ENCODE peak calls at places on chromosomes 2 and 18, in eight cellular contexts. One of them, this sample, is unnamed.
A peak's percentile ranks its signal among the peaks of the same experiment; 100 is the strongest.

GRCh38 chr2:74690571-74690970 is 36.5 kb downstream of the SEMA4F start:
- DNase-seq in NB4: peak; percentile 80
- DNase-seq in WTC11: no peak
- DNase-seq in A549: peak; percentile 70
- DNase-seq in HepG2: peak; percentile 64
- DNase-seq in endothelial cell of umbilical vein: peak; percentile 68
- DNase-seq in SK-N-SH: peak; percentile 68
- DNase-seq in K562: peak; percentile 27
- DNase-seq in this sample: peak; percentile 28

GRCh38 chr2:53989210-53989862 is 18.5 kb upstream of the PSME4 start:
- DNase-seq in NB4: no peak
- DNase-seq in WTC11: no peak
- DNase-seq in A549: no peak
- DNase-seq in HepG2: peak; percentile 68
- DNase-seq in endothelial cell of umbilical vein: no peak
- DNase-seq in SK-N-SH: no peak
- DNase-seq in K562: no peak
- DNase-seq in this sample: no peak

GRCh38 chr2:24515335-24515734 is 24.3 kb downstream of the NCOA1 start:
- DNase-seq in NB4: no peak
- DNase-seq in WTC11: no peak
- DNase-seq in A549: peak; percentile 31
- DNase-seq in HepG2: no peak
- DNase-seq in endothelial cell of umbilical vein: peak; percentile 12
- DNase-seq in SK-N-SH: no peak
- DNase-seq in K562: no peak
- DNase-seq in this sample: no peak

GRCh38 chr2:64401501-64401880 is 52.5 kb upstream of the LGALSL start:
- DNase-seq in NB4: no peak
- DNase-seq in WTC11: no peak
- DNase-seq in A549: no peak
- DNase-seq in HepG2: no peak
- DNase-seq in endothelial cell of umbilical vein: no peak
- DNase-seq in SK-N-SH: no peak
- DNase-seq in K562: no peak
- DNase-seq in this sample: no peak

GRCh38 chr18:75456277-75456676 is 28.8 kb upstream of the SMIM21 start:
- DNase-seq in NB4: no peak
- DNase-seq in WTC11: no peak
- DNase-seq in A549: no peak
- DNase-seq in HepG2: no peak
- DNase-seq in endothelial cell of umbilical vein: no peak
- DNase-seq in SK-N-SH: no peak
- DNase-seq in K562: no peak
- DNase-seq in this sample: no peak

GRCh38 chr18:44198296-44199284 is 482.1 kb upstream of the SETBP1 start:
- DNase-seq in NB4: no peak
- DNase-seq in WTC11: no peak
- DNase-seq in A549: no peak
- DNase-seq in HepG2: no peak
- DNase-seq in endothelial cell of umbilical vein: no peak
- DNase-seq in SK-N-SH: peak; percentile 0
- DNase-seq in K562: no peak
- DNase-seq in this sample: no peak

GRCh38 chr2:221671515-221671914 is 99.4 kb upstream of the EPHA4 start:
- DNase-seq in NB4: no peak
- DNase-seq in WTC11: no peak
- DNase-seq in A549: no peak
- DNase-seq in HepG2: no peak
- DNase-seq in endothelial cell of umbilical vein: no peak
- DNase-seq in SK-N-SH: no peak
- DNase-seq in K562: no peak
- DNase-seq in this sample: no peak

GRCh38 chr2:222483513-222484039 is 59.2 kb downstream of the SGPP2 start:
- DNase-seq in NB4: peak; percentile 38
- DNase-seq in WTC11: no peak
- DNase-seq in A549: no peak
- DNase-seq in HepG2: no peak
- DNase-seq in endothelial cell of umbilical vein: no peak
- DNase-seq in SK-N-SH: no peak
- DNase-seq in K562: no peak
- DNase-seq in this sample: no peak

GRCh38 chr2:230459213-230459612 is 43.2 kb downstream of the SP100 start:
- DNase-seq in NB4: peak; percentile 51
- DNase-seq in WTC11: no peak
- DNase-seq in A549: no peak
- DNase-seq in HepG2: no peak
- DNase-seq in endothelial cell of umbilical vein: no peak
- DNase-seq in SK-N-SH: no peak
- DNase-seq in K562: no peak
- DNase-seq in this sample: no peak

GRCh38 chr18:78305789-78306188 is 673.8 kb upstream of the SALL3 start:
- DNase-seq in NB4: no peak
- DNase-seq in WTC11: no peak
- DNase-seq in A549: no peak
- DNase-seq in HepG2: no peak
- DNase-seq in endothelial cell of umbilical vein: no peak
- DNase-seq in SK-N-SH: no peak
- DNase-seq in K562: no peak
- DNase-seq in this sample: no peak

GRCh38 chr2:9552491-9553178 is 3.0 kb downstream of the ADAM17 start:
- DNase-seq in NB4: peak; percentile 88
- DNase-seq in WTC11: no peak
- DNase-seq in A549: peak; percentile 78
- DNase-seq in HepG2: no peak
- DNase-seq in endothelial cell of umbilical vein: peak; percentile 78
- DNase-seq in SK-N-SH: no peak
- DNase-seq in K562: peak; percentile 44
- DNase-seq in this sample: no peak

GRCh38 chr2:122421777-122422176 is 666.3 kb downstream of the TSN start:
- DNase-seq in NB4: no peak
- DNase-seq in WTC11: no peak
- DNase-seq in A549: no peak
- DNase-seq in HepG2: no peak
- DNase-seq in endothelial cell of umbilical vein: no peak
- DNase-seq in SK-N-SH: no peak
- DNase-seq in K562: no peak
- DNase-seq in this sample: no peak
- TF ChIP-seq MAX in NB4: no peak
- TF ChIP-seq MAX in WTC11: no peak
- TF ChIP-seq MAX in A549: no peak
- TF ChIP-seq MAX in HepG2: no peak
- TF ChIP-seq MAX in endothelial cell of umbilical vein: no peak
- TF ChIP-seq MAX in SK-N-SH: no peak
- TF ChIP-seq MAX in K562: no peak
- TF ChIP-seq MAX in this sample: no peak

DNA sequence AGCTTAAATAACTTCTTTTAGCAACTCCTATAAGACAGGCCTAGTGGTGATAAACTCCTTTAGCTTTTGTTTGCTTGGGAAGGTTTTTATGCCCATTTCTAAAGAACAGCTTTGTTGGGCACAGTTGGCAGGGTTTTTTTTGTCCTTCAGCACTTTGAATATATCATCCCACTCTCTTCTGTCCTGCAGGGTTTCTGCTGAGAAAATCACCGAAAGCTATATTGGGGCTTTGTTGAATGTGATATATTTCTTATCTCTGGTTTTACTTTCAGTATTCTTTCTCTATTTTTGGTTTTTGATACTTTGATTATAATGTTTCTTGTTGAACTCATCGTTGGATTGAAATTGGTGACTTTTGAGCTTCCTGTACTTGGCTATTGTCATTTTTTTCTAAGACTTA is 372.8 kb upstream of the ZC3H15 start:
- DNase-seq in NB4: no peak
- DNase-seq in WTC11: no peak
- DNase-seq in A549: no peak
- DNase-seq in HepG2: no peak
- DNase-seq in endothelial cell of umbilical vein: no peak
- DNase-seq in SK-N-SH: no peak
- DNase-seq in K562: no peak
- DNase-seq in this sample: no peak
- TF ChIP-seq MAX in NB4: no peak
- TF ChIP-seq MAX in WTC11: no peak
- TF ChIP-seq MAX in A549: no peak
- TF ChIP-seq MAX in HepG2: no peak
- TF ChIP-seq MAX in endothelial cell of umbilical vein: no peak
- TF ChIP-seq MAX in SK-N-SH: no peak
- TF ChIP-seq MAX in K562: no peak
- TF ChIP-seq MAX in this sample: no peak

DNA sequence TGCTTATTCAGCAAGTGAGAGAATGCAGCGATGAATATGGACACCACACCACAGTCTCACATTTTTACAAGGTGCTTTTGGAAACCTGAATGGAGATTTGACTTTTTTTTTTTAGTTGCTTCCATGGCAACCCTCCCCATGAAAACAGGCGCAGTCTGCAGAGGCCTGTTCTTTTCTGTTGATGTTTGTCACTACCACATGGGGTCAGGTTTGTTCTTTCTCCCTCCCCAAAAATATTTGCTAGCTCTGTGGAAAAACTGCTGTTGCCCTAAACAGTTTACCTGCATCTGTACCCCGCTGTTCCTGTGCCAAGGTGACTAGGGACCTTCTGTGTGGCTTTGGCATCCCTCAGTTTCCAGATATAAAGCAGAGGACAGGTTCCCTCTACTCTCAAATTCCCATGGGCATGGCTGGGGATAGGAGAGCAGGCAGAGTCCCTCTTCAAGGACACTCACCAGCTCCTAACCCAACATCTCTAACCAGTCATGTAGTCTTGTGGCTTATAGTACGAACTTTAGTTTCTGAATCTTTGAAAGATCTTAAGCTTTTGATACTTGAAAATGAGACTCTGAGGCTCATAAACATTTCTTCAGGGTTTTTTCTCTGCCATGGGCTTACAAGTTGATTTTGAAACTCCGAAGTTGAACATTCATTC is 14.7 kb upstream of the MAPRE2 start:
- DNase-seq in NB4: peak; percentile 22
- DNase-seq in WTC11: no peak
- DNase-seq in A549: no peak
- DNase-seq in HepG2: no peak
- DNase-seq in endothelial cell of umbilical vein: no peak
- DNase-seq in SK-N-SH: peak; percentile 38
- DNase-seq in K562: peak; percentile 33
- DNase-seq in this sample: no peak
- TF ChIP-seq MAX in NB4: no peak
- TF ChIP-seq MAX in WTC11: no peak
- TF ChIP-seq MAX in A549: no peak
- TF ChIP-seq MAX in HepG2: no peak
- TF ChIP-seq MAX in endothelial cell of umbilical vein: no peak
- TF ChIP-seq MAX in SK-N-SH: no peak
- TF ChIP-seq MAX in K562: no peak
- TF ChIP-seq MAX in this sample: no peak

DNA sequence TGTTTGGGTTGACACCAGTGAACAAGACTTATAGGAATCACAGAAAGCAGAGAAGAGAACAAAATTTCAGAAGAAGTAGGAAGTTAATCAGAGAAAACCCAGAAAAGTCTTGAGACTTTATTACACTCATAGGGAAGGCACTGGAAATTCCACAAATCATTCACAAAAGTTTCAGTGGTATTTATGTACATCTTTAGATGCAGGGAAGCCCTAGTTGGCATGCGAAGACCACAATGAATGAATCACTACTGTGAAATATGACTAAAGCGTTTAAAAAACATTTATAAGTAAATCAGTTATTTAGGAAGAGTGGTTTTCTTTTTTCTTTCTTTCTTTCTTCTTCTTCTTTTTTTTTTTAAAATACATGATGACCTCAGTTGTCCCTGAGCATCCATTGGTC is 105.1 kb downstream of the NUP35 start:
- DNase-seq in NB4: no peak
- DNase-seq in WTC11: no peak
- DNase-seq in A549: no peak
- DNase-seq in HepG2: no peak
- DNase-seq in endothelial cell of umbilical vein: no peak
- DNase-seq in SK-N-SH: no peak
- DNase-seq in K562: no peak
- DNase-seq in this sample: no peak
- TF ChIP-seq MAX in NB4: no peak
- TF ChIP-seq MAX in WTC11: no peak
- TF ChIP-seq MAX in A549: no peak
- TF ChIP-seq MAX in HepG2: no peak
- TF ChIP-seq MAX in endothelial cell of umbilical vein: no peak
- TF ChIP-seq MAX in SK-N-SH: no peak
- TF ChIP-seq MAX in K562: no peak
- TF ChIP-seq MAX in this sample: no peak

DNA sequence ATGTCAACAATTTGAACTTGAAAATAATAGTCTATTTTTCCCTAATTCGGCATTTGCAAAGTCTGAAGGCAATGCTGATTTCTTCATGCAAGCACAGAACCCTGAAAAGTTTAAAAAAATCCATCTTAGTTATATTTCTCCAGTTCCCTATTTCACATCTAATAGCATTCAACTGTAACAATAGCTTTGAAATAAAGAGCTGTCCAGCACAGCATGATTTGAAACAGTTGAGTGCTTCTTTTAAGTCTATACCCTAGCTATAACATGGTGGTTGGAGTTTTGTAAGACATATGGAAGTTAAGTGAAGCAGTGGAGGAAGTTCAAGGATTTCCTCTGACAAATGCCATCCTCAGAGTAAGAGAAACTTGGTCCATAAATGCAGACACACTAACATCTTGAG is 691.9 kb downstream of the ERBB4 start:
- DNase-seq in NB4: no peak
- DNase-seq in WTC11: no peak
- DNase-seq in A549: no peak
- DNase-seq in HepG2: no peak
- DNase-seq in endothelial cell of umbilical vein: no peak
- DNase-seq in SK-N-SH: no peak
- DNase-seq in K562: no peak
- DNase-seq in this sample: no peak
- TF ChIP-seq MAX in NB4: no peak
- TF ChIP-seq MAX in WTC11: no peak
- TF ChIP-seq MAX in A549: no peak
- TF ChIP-seq MAX in HepG2: no peak
- TF ChIP-seq MAX in endothelial cell of umbilical vein: no peak
- TF ChIP-seq MAX in SK-N-SH: no peak
- TF ChIP-seq MAX in K562: no peak
- TF ChIP-seq MAX in this sample: no peak

GRCh38 chr18:8705280-8705940 is at the start of gene MTCL1:
- DNase-seq in NB4: peak; percentile 60
- DNase-seq in WTC11: peak; percentile 53
- DNase-seq in A549: peak; percentile 58
- DNase-seq in HepG2: no peak
- DNase-seq in endothelial cell of umbilical vein: peak; percentile 51
- DNase-seq in SK-N-SH: peak; percentile 89
- DNase-seq in K562: peak; percentile 57
- DNase-seq in this sample: no peak

GRCh38 chr18:8705941-8706544 is 687 bp downstream of the MTCL1 start:
- DNase-seq in NB4: no peak
- DNase-seq in WTC11: peak; percentile 19
- DNase-seq in A549: no peak
- DNase-seq in HepG2: no peak
- DNase-seq in endothelial cell of umbilical vein: peak; percentile 20
- DNase-seq in SK-N-SH: peak; percentile 72
- DNase-seq in K562: no peak
- DNase-seq in this sample: no peak

GRCh38 chr18:8707946-8708345 is 2.6 kb downstream of the MTCL1 start:
- DNase-seq in NB4: no peak
- DNase-seq in WTC11: no peak
- DNase-seq in A549: peak; percentile 27
- DNase-seq in HepG2: peak; percentile 52
- DNase-seq in endothelial cell of umbilical vein: no peak
- DNase-seq in SK-N-SH: no peak
- DNase-seq in K562: no peak
- DNase-seq in this sample: no peak

GRCh38 chr18:8706981-8707940 is 1.9 kb downstream of the MTCL1 start:
- DNase-seq in NB4: no peak
- DNase-seq in WTC11: peak; percentile 67
- DNase-seq in A549: peak; percentile 82
- DNase-seq in HepG2: no peak
- DNase-seq in endothelial cell of umbilical vein: peak; percentile 70
- DNase-seq in SK-N-SH: peak; percentile 67
- DNase-seq in K562: no peak
- DNase-seq in this sample: no peak

GRCh38 chr18:8706545-8706980 is 1.2 kb downstream of the MTCL1 start:
- DNase-seq in NB4: peak; percentile 17
- DNase-seq in WTC11: peak; percentile 21
- DNase-seq in A549: no peak
- DNase-seq in HepG2: no peak
- DNase-seq in endothelial cell of umbilical vein: no peak
- DNase-seq in SK-N-SH: no peak
- DNase-seq in K562: peak; percentile 32
- DNase-seq in this sample: no peak
- TF ChIP-seq MAX in NB4: no peak
- TF ChIP-seq MAX in WTC11: no peak
- TF ChIP-seq MAX in A549: no peak
- TF ChIP-seq MAX in HepG2: no peak
- TF ChIP-seq MAX in endothelial cell of umbilical vein: no peak
- TF ChIP-seq MAX in SK-N-SH: no peak
- TF ChIP-seq MAX in K562: no peak
- TF ChIP-seq MAX in this sample: no peak